ENCODE peak calls at places on chromosomes 2 and 18, in eight cellular contexts. U is ACHN; D is NCI-H82; Z is iPS DF 6.9; N is anterior cingulate cortex; R is GM19239; X is substantia nigra; P is activated T-cell treated with anti-CD3 and anti-CD28 coated beads, Interleukin-2, amount 50 U/mL, for 72 hours. E is an unnamed sample.

GRCh38 chr2:172148246-172148645 is 45.5 kb upstream of the DLX2 start:
- DNase-seq in U (no peak), P (no peak), N (no peak), X (no peak), D (no peak), Z (no peak), R (no peak), E (no peak)

GRCh38 chr18:76580288-76580962 is 85.4 kb upstream of the ZNF516 start:
- DNase-seq in N (no peak), P (no peak), D (no peak), U (no peak), R (no peak), Z (no peak), X (no peak), E (no peak)

GRCh38 chr2:13193900-13194299 is 477.2 kb downstream of the TRIB2 start:
- DNase-seq in N (no peak), R (peak), X (no peak), U (peak), P (no peak), D (peak), Z (peak), E (peak)

GRCh38 chr2:218888341-218888740 is 7.7 kb downstream of the WNT10A start:
- DNase-seq in X (no peak), U (no peak), N (no peak), R (no peak), D (no peak), Z (no peak), P (no peak), E (no peak)

GRCh38 chr2:225037374-225038075 is 4.7 kb downstream of the DOCK10 start:
- DNase-seq in X (no peak), P (no peak), N (no peak), D (no peak), U (no peak), Z (no peak), R (no peak), E (no peak)

GRCh38 chr2:49105506-49105905 is 48.8 kb downstream of the FSHR start:
- DNase-seq in X (no peak), N (no peak), Z (no peak), R (no peak), U (no peak), D (no peak), P (no peak), E (no peak)

GRCh38 chr2:85811173-85811849 is 57.5 kb downstream of the ATOH8 start:
- DNase-seq in X (no peak), Z (no peak), U (no peak), D (no peak), P (no peak), N (no peak), R (no peak), E (no peak)

GRCh38 chr2:220134756-220135534 is 507.5 kb downstream of the SLC4A3 start:
- DNase-seq in Z (no peak), X (no peak), N (no peak), P (no peak), U (no peak), R (no peak), D (peak), E (no peak)

GRCh38 chr2:59389240-59389639 is 1148.1 kb upstream of the FANCL start:
- DNase-seq in R (no peak), U (peak), P (no peak), Z (no peak), D (peak), X (no peak), N (no peak), E (peak)

GRCh38 chr2:75010571-75010970 is 52.1 kb downstream of the POLE4 start:
- DNase-seq in N (no peak), Z (no peak), R (no peak), D (no peak), U (no peak), X (no peak), P (no peak), E (no peak)

GRCh38 chr2:119431155-119431975 is at the start of gene TMEM37:
- DNase-seq in P (peak), U (peak), X (no peak), D (peak), Z (peak), R (peak), N (no peak), E (no peak)

GRCh38 chr2:66433695-66433944 is 1.3 kb upstream of the MEIS1 start:
- DNase-seq in D (no peak), N (no peak), Z (no peak), U (no peak), P (no peak), X (no peak), R (no peak), E (no peak)

GRCh38 chr2:216545359-216545758 is 46.7 kb downstream of the RPL37A start:
- DNase-seq in P (no peak), R (no peak), N (no peak), Z (no peak), D (no peak), U (no peak), X (no peak), E (no peak)

GRCh38 chr18:7234061-7234460 is 3.2 kb downstream of the LRRC30 start:
- DNase-seq in P (no peak), X (no peak), R (no peak), Z (no peak), D (no peak), N (no peak), U (no peak), E (no peak)

GRCh38 chr18:12803069-12803936 is 80.7 kb downstream of the PTPN2 start:
- DNase-seq in X (no peak), Z (no peak), D (no peak), P (no peak), R (no peak), U (no peak), N (no peak), E (no peak)

GRCh38 chr2:239938651-239939486 is 86.3 kb downstream of the NDUFA10 start:
- DNase-seq in U (no peak), D (no peak), N (no peak), Z (no peak), P (no peak), R (no peak), X (no peak), E (no peak)

GRCh38 chr2:238440767-238441166 is 14.0 kb downstream of the ASB1 start:
- DNase-seq in P (no peak), U (no peak), R (no peak), D (no peak), Z (no peak), N (no peak), X (no peak), E (no peak)

GRCh38 chr2:112108238-112108832 is 29.9 kb upstream of the FBLN7 start:
- DNase-seq in R (no peak), Z (no peak), U (no peak), X (no peak), D (no peak), P (no peak), N (no peak), E (no peak)

GRCh38 chr2:96649342-96649741 is 6.8 kb downstream of the FER1L5 start:
- DNase-seq in U (no peak), N (no peak), X (no peak), Z (no peak), R (no peak), D (no peak), P (no peak), E (no peak)